ENCODE peak calls at places on chromosomes 2 and 18, in four cellular contexts. One of them, this sample, is unnamed. For H3K9me3 and H3K4me1, the result is how much of the 10 kb centered on the place peaks cover.

GRCh38 chr2:19863303-19864041 is 38.3 kb downstream of the TTC32 start:
- DNase-seq in HCT116: peak
- DNase-seq in OCI-LY7: peak
- DNase-seq in PC-3: peak
- DNase-seq in this sample: peak

GRCh38 chr2:133566967-133567645 is 1.2 kb downstream of the NCKAP5 start:
- DNase-seq in OCI-LY7: no peak
- DNase-seq in PC-3: peak
- DNase-seq in HCT116: no peak
- DNase-seq in this sample: peak

GRCh38 chr2:27932396-27932795 is 41.9 kb downstream of the BABAM2 start:
- DNase-seq in PC-3: peak
- DNase-seq in HCT116: peak
- DNase-seq in OCI-LY7: no peak
- DNase-seq in this sample: peak

GRCh38 chr18:21241224-21242131 is 554 bp upstream of the GREB1L start:
- DNase-seq in OCI-LY7: no peak
- DNase-seq in HCT116: no peak
- DNase-seq in PC-3: peak
- DNase-seq in this sample: peak

GRCh38 chr2:215435261-215435808 is 533 bp downstream of the FN1 start:
- DNase-seq in OCI-LY7: no peak
- DNase-seq in HCT116: no peak
- DNase-seq in PC-3: peak
- DNase-seq in this sample: peak

GRCh38 chr2:37454851-37455762 is 110.7 kb downstream of the QPCT start:
- DNase-seq in HCT116: no peak
- DNase-seq in PC-3: no peak
- DNase-seq in OCI-LY7: no peak
- DNase-seq in this sample: peak

GRCh38 chr2:145851730-145852129 is 1331.8 kb upstream of the ZEB2 start:
- DNase-seq in PC-3: no peak
- DNase-seq in HCT116: no peak
- DNase-seq in OCI-LY7: no peak
- DNase-seq in this sample: no peak

GRCh38 chr2:16407358-16407757 is 258.3 kb downstream of the CYRIA start:
- DNase-seq in OCI-LY7: no peak
- DNase-seq in PC-3: no peak
- DNase-seq in HCT116: no peak
- DNase-seq in this sample: no peak

GRCh38 chr2:236853558-236853957 is 232.1 kb upstream of the COPS8 start:
- DNase-seq in OCI-LY7: no peak
- DNase-seq in HCT116: no peak
- DNase-seq in PC-3: no peak
- DNase-seq in this sample: no peak

GRCh38 chr2:101234169-101234938 is 18.3 kb upstream of the CNOT11 start:
- DNase-seq in OCI-LY7: no peak
- DNase-seq in HCT116: no peak
- DNase-seq in PC-3: no peak
- DNase-seq in this sample: no peak
- H3K9me3 ChIP-seq in OCI-LY7: under half
- H3K9me3 ChIP-seq in HCT116: under half
- H3K9me3 ChIP-seq in PC-3: under half
- H3K9me3 ChIP-seq in this sample: under half

GRCh38 chr2:235170536-235171510 is 219.0 kb downstream of the SH3BP4 start:
- DNase-seq in OCI-LY7: no peak
- DNase-seq in HCT116: peak
- DNase-seq in PC-3: peak
- DNase-seq in this sample: peak

GRCh38 chr2:235165631-235166030 is 213.8 kb downstream of the SH3BP4 start:
- DNase-seq in OCI-LY7: no peak
- DNase-seq in HCT116: no peak
- DNase-seq in PC-3: no peak
- DNase-seq in this sample: no peak

GRCh38 chr2:235168174-235168979 is 216.6 kb downstream of the SH3BP4 start:
- DNase-seq in PC-3: peak
- DNase-seq in HCT116: no peak
- DNase-seq in OCI-LY7: no peak
- DNase-seq in this sample: peak

GRCh38 chr2:235170016-235170415 is 218.2 kb downstream of the SH3BP4 start:
- DNase-seq in OCI-LY7: no peak
- DNase-seq in HCT116: no peak
- DNase-seq in PC-3: peak
- DNase-seq in this sample: peak

GRCh38 chr2:235171511-235172130 is 219.8 kb downstream of the SH3BP4 start:
- DNase-seq in OCI-LY7: no peak
- DNase-seq in HCT116: no peak
- DNase-seq in PC-3: peak
- DNase-seq in this sample: peak
- H3K4me1 ChIP-seq in OCI-LY7: under half
- H3K4me1 ChIP-seq in HCT116: under half
- H3K4me1 ChIP-seq in PC-3: under half
- H3K4me1 ChIP-seq in this sample: under half

GRCh38 chr2:111200333-111200879 is 79.7 kb downstream of the BCL2L11 start:
- DNase-seq in OCI-LY7: no peak
- DNase-seq in PC-3: no peak
- DNase-seq in HCT116: no peak
- DNase-seq in this sample: no peak

GRCh38 chr2:111199840-111200239 is 79.1 kb downstream of the BCL2L11 start:
- DNase-seq in HCT116: no peak
- DNase-seq in PC-3: no peak
- DNase-seq in OCI-LY7: no peak
- DNase-seq in this sample: no peak

GRCh38 chr2:111201214-111201613 is 80.5 kb downstream of the BCL2L11 start:
- DNase-seq in OCI-LY7: no peak
- DNase-seq in PC-3: no peak
- DNase-seq in HCT116: no peak
- DNase-seq in this sample: no peak

GRCh38 chr2:111205774-111206173 is 85.1 kb downstream of the BCL2L11 start:
- DNase-seq in OCI-LY7: no peak
- DNase-seq in HCT116: no peak
- DNase-seq in PC-3: no peak
- DNase-seq in this sample: no peak

GRCh38 chr2:111202266-111203040 is 81.7 kb downstream of the BCL2L11 start:
- DNase-seq in OCI-LY7: no peak
- DNase-seq in HCT116: no peak
- DNase-seq in PC-3: peak
- DNase-seq in this sample: peak
- TF ChIP-seq EZH2phosphoT487 in OCI-LY7: no peak
- TF ChIP-seq EZH2phosphoT487 in HCT116: no peak
- TF ChIP-seq EZH2phosphoT487 in PC-3: no peak
- TF ChIP-seq EZH2phosphoT487 in this sample: no peak

DNA sequence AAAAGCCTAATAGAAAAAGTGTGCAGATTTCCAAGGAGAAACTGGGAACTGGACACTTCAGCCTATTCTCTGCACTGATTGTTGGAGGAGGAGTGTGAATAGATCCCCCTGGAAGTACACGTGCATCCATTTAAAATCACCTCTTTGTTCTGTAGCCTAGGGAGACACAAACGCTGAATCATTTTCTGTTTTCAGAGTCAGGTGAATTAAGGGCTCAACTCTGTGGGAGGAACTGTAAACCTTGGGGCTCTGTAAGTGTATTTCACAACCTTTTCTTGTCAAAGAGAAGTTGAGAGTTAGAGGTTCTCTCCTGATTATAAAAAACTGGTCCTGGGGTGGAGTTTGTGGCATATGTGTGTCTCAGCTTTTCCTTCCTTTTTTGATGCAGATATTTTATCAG is 159.7 kb downstream of the SPAG16 start:
- DNase-seq in OCI-LY7: no peak
- DNase-seq in PC-3: no peak
- DNase-seq in HCT116: no peak
- DNase-seq in this sample: no peak
- H3K9me3 ChIP-seq in OCI-LY7: under half
- H3K9me3 ChIP-seq in PC-3: under half
- H3K9me3 ChIP-seq in HCT116: under half
- H3K9me3 ChIP-seq in this sample: under half

DNA sequence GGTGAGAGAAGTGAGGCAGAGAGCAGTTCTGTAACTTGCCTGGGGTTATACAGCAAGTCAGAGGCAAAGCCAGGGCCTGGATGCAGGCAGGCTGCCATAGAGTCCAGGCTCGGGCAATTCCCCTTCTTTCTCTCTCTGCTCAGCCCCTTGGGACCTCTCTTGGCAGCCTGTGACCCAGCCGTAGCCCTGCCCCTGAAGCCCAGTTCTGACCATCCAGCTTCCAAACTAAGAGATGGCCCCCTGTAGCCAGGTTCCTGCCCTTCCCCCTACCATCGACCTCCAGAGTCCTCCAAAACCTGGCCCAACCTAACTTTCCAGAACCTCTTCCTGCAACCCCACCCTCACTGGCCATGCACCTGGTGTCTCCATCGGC is 201.2 kb downstream of the CTIF start:
- DNase-seq in OCI-LY7: no peak
- DNase-seq in PC-3: no peak
- DNase-seq in HCT116: no peak
- DNase-seq in this sample: no peak
- H3K4me1 ChIP-seq in OCI-LY7: under half
- H3K4me1 ChIP-seq in PC-3: under half
- H3K4me1 ChIP-seq in HCT116: under half
- H3K4me1 ChIP-seq in this sample: under half

GRCh38 chr18:61870151-61870550 is 22.7 kb downstream of the RNF152 start:
- DNase-seq in PC-3: no peak
- DNase-seq in OCI-LY7: no peak
- DNase-seq in HCT116: no peak
- DNase-seq in this sample: peak
- TF ChIP-seq EZH2phosphoT487 in PC-3: no peak
- TF ChIP-seq EZH2phosphoT487 in OCI-LY7: no peak
- TF ChIP-seq EZH2phosphoT487 in HCT116: no peak
- TF ChIP-seq EZH2phosphoT487 in this sample: no peak

GRCh38 chr2:26848336-26849055 is 564 bp downstream of the DPYSL5 start:
- DNase-seq in OCI-LY7: no peak
- DNase-seq in PC-3: no peak
- DNase-seq in HCT116: no peak
- DNase-seq in this sample: peak

GRCh38 chr2:26845021-26845420 is 2.9 kb upstream of the DPYSL5 start:
- DNase-seq in HCT116: no peak
- DNase-seq in OCI-LY7: no peak
- DNase-seq in PC-3: no peak
- DNase-seq in this sample: no peak

GRCh38 chr2:26847663-26848335 is at the start of gene DPYSL5:
- DNase-seq in HCT116: peak
- DNase-seq in OCI-LY7: no peak
- DNase-seq in PC-3: no peak
- DNase-seq in this sample: no peak

GRCh38 chr2:26846881-26847662 is 860 bp upstream of the DPYSL5 start:
- DNase-seq in HCT116: no peak
- DNase-seq in PC-3: no peak
- DNase-seq in OCI-LY7: no peak
- DNase-seq in this sample: no peak

GRCh38 chr2:26846334-26846863 is 1.5 kb upstream of the DPYSL5 start:
- DNase-seq in PC-3: peak
- DNase-seq in OCI-LY7: peak
- DNase-seq in HCT116: peak
- DNase-seq in this sample: peak
- H3K9me3 ChIP-seq in PC-3: under half
- H3K9me3 ChIP-seq in OCI-LY7: under half
- H3K9me3 ChIP-seq in HCT116: under half
- H3K9me3 ChIP-seq in this sample: under half

DNA sequence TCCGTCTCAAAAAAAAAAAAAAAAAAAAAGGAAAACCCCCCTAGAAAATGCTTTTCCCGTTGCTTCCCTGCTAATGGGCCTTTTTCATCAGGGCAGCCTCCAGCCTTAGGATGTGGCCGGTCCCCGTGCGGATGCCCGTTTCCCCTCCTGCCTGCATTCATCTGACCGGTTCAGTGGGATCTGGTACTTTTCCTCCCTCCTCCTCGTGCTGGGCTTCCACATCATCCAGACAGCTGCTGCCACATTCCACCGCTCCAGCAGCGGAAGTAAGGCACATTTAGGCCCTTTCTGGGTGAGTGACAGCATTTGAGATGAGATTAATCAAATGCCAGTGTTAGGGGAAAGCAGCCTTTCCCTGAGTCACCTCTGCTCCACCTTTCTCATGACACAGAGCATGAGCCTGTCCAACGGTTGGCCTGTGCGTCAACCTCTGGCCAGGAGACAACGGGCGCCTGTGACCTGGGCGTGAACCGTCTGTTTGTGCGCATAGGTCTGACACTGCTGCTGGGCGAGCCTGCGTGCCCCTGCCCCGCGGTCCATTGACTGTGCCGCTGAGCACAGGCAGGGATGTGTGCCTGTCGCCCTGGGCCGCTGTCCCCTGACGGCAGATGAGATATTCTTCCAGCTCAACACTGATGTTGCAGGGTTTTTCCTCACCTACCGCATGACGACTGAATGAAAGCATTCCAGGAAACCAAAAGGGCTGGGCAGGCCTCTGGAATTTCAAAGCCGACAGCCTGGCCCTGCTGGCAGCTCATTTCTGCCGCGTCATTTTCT is 174.0 kb downstream of the TGIF1 start:
- DNase-seq in OCI-LY7: no peak
- DNase-seq in HCT116: peak
- DNase-seq in PC-3: peak
- DNase-seq in this sample: peak
- H3K4me1 ChIP-seq in OCI-LY7: under half
- H3K4me1 ChIP-seq in HCT116: half or more
- H3K4me1 ChIP-seq in PC-3: under half
- H3K4me1 ChIP-seq in this sample: under half

This sample was measured in GM23248.